ENCODE peak calls at places on chromosomes 12 and 14, in seven cellular contexts. E is A172, G is COLO829, Y is endothelial cell, D is hypothalamus, X is MG63, B is HuH-7.5. A is an unnamed sample.
A peak's percentile ranks its signal among the peaks of the same experiment; 100 is the strongest.

GRCh38 chr14:105375635-105376057 is 22.7 kb upstream of the TEX22 start:
- DNase-seq in B (no peak), G (no peak), X (no peak), Y (no peak), D (no peak), E (no peak), A (no peak)

GRCh38 chr12:53064613-53065415 is 14.4 kb downstream of the SPRYD3 start:
- DNase-seq in X (no peak), G (no peak), Y (no peak), B (no peak), E (no peak), D (no peak), A (no peak)

GRCh38 chr14:69129264-69129880 is 23.5 kb downstream of the DCAF5 start:
- DNase-seq in Y (peak; percentile 60), X (peak; percentile 52), B (peak; percentile 26), D (peak; percentile 40), G (peak; percentile 88), E (peak; percentile 62), A (peak; percentile 55)

GRCh38 chr14:38150075-38150474 is 57.6 kb upstream of the SSTR1 start:
- DNase-seq in D (no peak), X (no peak), E (no peak), B (no peak), Y (no peak), G (no peak), A (no peak)

GRCh38 chr14:100734031-100734990 is 7.6 kb downstream of the DLK1 start:
- DNase-seq in G (no peak), Y (no peak), E (no peak), D (no peak), B (no peak), X (no peak), A (no peak)

GRCh38 chr14:101066826-101067508 is 163.4 kb upstream of the RTL1 start:
- DNase-seq in E (no peak), B (no peak), D (no peak), G (no peak), X (no peak), Y (no peak), A (no peak)

GRCh38 chr12:124169577-124169976 is 125.3 kb upstream of the RFLNA start:
- DNase-seq in X (no peak), E (no peak), B (no peak), Y (no peak), G (no peak), D (no peak), A (no peak)

GRCh38 chr14:21498540-21499526 is 12.3 kb downstream of the METTL3 start:
- DNase-seq in G (peak; percentile 28), Y (peak; percentile 38), E (no peak), B (peak; percentile 23), X (no peak), D (no peak), A (peak; percentile 19)

GRCh38 chr12:42588981-42589464 is 523 bp downstream of the PRICKLE1 start:
- DNase-seq in G (no peak), Y (peak; percentile 57), B (peak; percentile 26), E (peak; percentile 28), X (peak; percentile 24), D (peak; percentile 32), A (no peak)

GRCh38 chr14:59020382-59020781 is 168.1 kb upstream of the DAAM1 start:
- DNase-seq in E (peak; percentile 10), G (peak; percentile 12), Y (peak; percentile 23), B (peak; percentile 11), X (no peak), D (no peak), A (no peak)

GRCh38 chr12:3342051-3342450 is 149.0 kb upstream of the PRMT8 start:
- DNase-seq in G (no peak), X (no peak), Y (peak; percentile 71), D (peak; percentile 22), B (peak; percentile 33), E (no peak), A (no peak)

GRCh38 chr12:132170637-132171292 is 26.5 kb downstream of the NOC4L start:
- DNase-seq in B (no peak), X (no peak), G (no peak), E (no peak), D (no peak), Y (no peak), A (no peak)

GRCh38 chr12:124470806-124471205 is 96.6 kb downstream of the NCOR2 start:
- DNase-seq in E (no peak), Y (no peak), G (no peak), D (no peak), X (no peak), B (no peak), A (no peak)

GRCh38 chr12:46369474-46370379 is 2.8 kb downstream of the SLC38A2 start:
- DNase-seq in E (no peak), Y (no peak), G (no peak), X (no peak), D (no peak), B (no peak), A (no peak)

GRCh38 chr12:76250256-76250655 is 98.0 kb downstream of the BBS10 start:
- DNase-seq in X (no peak), Y (no peak), D (no peak), G (peak; percentile 36), E (peak; percentile 57), B (no peak), A (no peak)

GRCh38 chr14:104516906-104517305 is 62.7 kb upstream of the C14orf180 start:
- DNase-seq in X (no peak), E (no peak), Y (no peak), D (no peak), G (no peak), B (no peak), A (no peak)

GRCh38 chr14:103362780-103363179 is 22.4 kb upstream of the MARK3 start:
- DNase-seq in Y (no peak), G (no peak), D (no peak), X (no peak), B (no peak), E (peak; percentile 13), A (no peak)

GRCh38 chr12:27821259-27821973 is 41.4 kb upstream of the MANSC4 start:
- DNase-seq in D (no peak), Y (peak; percentile 61), B (peak; percentile 51), G (peak; percentile 77), E (peak; percentile 72), X (peak; percentile 33), A (no peak)

GRCh38 chr12:2884810-2885209 is 5.9 kb upstream of the TULP3 start:
- DNase-seq in Y (no peak), E (no peak), X (no peak), D (no peak), G (no peak), B (no peak), A (no peak)

GRCh38 chr14:69044965-69045555 is 66.0 kb upstream of the ACTN1 start:
- DNase-seq in E (no peak), D (no peak), X (peak; percentile 68), B (no peak), G (no peak), Y (no peak), A (no peak)

GRCh38 chr12:19695244-19696098 is 256.2 kb downstream of the AEBP2 start:
- DNase-seq in D (no peak), E (no peak), B (no peak), G (no peak), X (no peak), Y (no peak), A (no peak)

GRCh38 chr14:94764573-94764972 is 5.3 kb downstream of the GSC start:
- DNase-seq in D (no peak), E (no peak), X (no peak), G (no peak), Y (no peak), B (no peak), A (no peak)

GRCh38 chr14:26163761-26164160 is 434.1 kb downstream of the NOVA1 start:
- DNase-seq in B (no peak), E (no peak), X (no peak), Y (peak; percentile 6), D (no peak), G (no peak), A (no peak)

GRCh38 chr12:100213016-100213891 is 12.6 kb downstream of the ACTR6 start:
- DNase-seq in D (no peak), E (no peak), Y (no peak), G (no peak), X (no peak), B (no peak), A (no peak)

GRCh38 chr12:45224311-45224710 is 8.4 kb downstream of the ANO6 start:
- DNase-seq in D (no peak), B (no peak), G (no peak), E (no peak), Y (no peak), X (no peak), A (no peak)

A was measured in AG04449.